ENCODE peak calls at places on chromosome X, in five cellular contexts. O, D, M, B and Z are unnamed samples.
A peak's percentile ranks its signal among the peaks of the same experiment; 100 is the strongest.

GRCh38 chrX:46257451-46257879 is 287.8 kb downstream of the ZNF674 start:
- DNase-seq in B (no peak), O (no peak), D (no peak), M (no peak), Z (no peak)

GRCh38 chrX:24646745-24647182 is 383 bp downstream of the PCYT1B start:
- DNase-seq in D (no peak), M (peak; percentile 2), B (no peak), O (peak; percentile 66), Z (peak; percentile 17)

GRCh38 chrX:64739792-64740378 is 236.4 kb downstream of the ZC4H2 start:
- DNase-seq in M (no peak), O (no peak), B (no peak), D (no peak), Z (no peak)

GRCh38 chrX:103477496-103477895 is 41.8 kb downstream of the RAB40A start:
- DNase-seq in B (no peak), D (no peak), M (no peak), O (no peak), Z (no peak)

GRCh38 chrX:53089224-53089842 is 4.6 kb upstream of the KANTR start:
- DNase-seq in O (no peak), D (no peak), B (no peak), M (no peak), Z (peak; percentile 57)

GRCh38 chrX:1248381-1249061 is 20.1 kb upstream of the CSF2RA start:
- DNase-seq in O (peak; percentile 91), D (peak; percentile 7), M (no peak), B (no peak), Z (peak; percentile 32)

GRCh38 chrX:119389214-119389613 is 9.9 kb upstream of the SLC25A43 start:
- DNase-seq in O (no peak), B (no peak), M (no peak), D (peak; percentile 40), Z (no peak)

GRCh38 chrX:47456080-47456479 is 26.9 kb downstream of the ZNF41 start:
- DNase-seq in M (no peak), B (no peak), D (no peak), O (no peak), Z (no peak)

GRCh38 chrX:77436682-77437081 is 10.5 kb upstream of the FGF16 start:
- DNase-seq in O (no peak), M (no peak), D (no peak), B (no peak), Z (no peak)

GRCh38 chrX:12867746-12868145 is 874 bp downstream of the TLR7 start:
- DNase-seq in M (no peak), D (no peak), B (no peak), O (no peak), Z (no peak)

GRCh38 chrX:70079297-70079696 is 17.0 kb downstream of the OTUD6A start:
- DNase-seq in D (no peak), B (no peak), O (no peak), M (no peak), Z (no peak)

GRCh38 chrX:151750511-151750910 is 16.0 kb downstream of the CNGA2 start:
- DNase-seq in D (no peak), M (no peak), B (no peak), O (no peak), Z (no peak)

GRCh38 chrX:45715787-45716186 is 515.1 kb upstream of the DIPK2B start:
- DNase-seq in B (no peak), M (no peak), O (no peak), D (no peak), Z (no peak)

GRCh38 chrX:116239944-116240391 is 69.4 kb downstream of the AGTR2 start:
- DNase-seq in O (no peak), B (no peak), D (no peak), M (no peak), Z (no peak)

GRCh38 chrX:101337776-101338271 is 10.7 kb downstream of the TIMM8A start:
- DNase-seq in B (no peak), O (no peak), D (no peak), M (no peak), Z (no peak)

GRCh38 chrX:69618803-69619202 is 2.9 kb downstream of the EDA start:
- DNase-seq in D (peak; percentile 19), B (no peak), O (no peak), M (no peak), Z (peak; percentile 14)

GRCh38 chrX:136619889-136620505 is 28.0 kb upstream of the CD40LG start:
- DNase-seq in D (no peak), O (no peak), B (no peak), M (no peak), Z (no peak)

GRCh38 chrX:20355187-20355586 is 88.5 kb upstream of the RPS6KA3 start:
- DNase-seq in B (no peak), M (no peak), D (no peak), O (no peak), Z (no peak)

GRCh38 chrX:115576676-115577075 is 15.7 kb downstream of the PLS3 start:
- DNase-seq in M (no peak), B (no peak), O (no peak), D (no peak), Z (no peak)

GRCh38 chrX:148784859-148785655 is 284.6 kb downstream of the AFF2 start:
- DNase-seq in D (no peak), M (no peak), B (no peak), O (peak; percentile 11), Z (no peak)

GRCh38 chrX:116317409-116317808 is 119.0 kb upstream of the SLC6A14 start:
- DNase-seq in D (no peak), O (peak; percentile 6), B (no peak), M (no peak), Z (no peak)

GRCh38 chrX:106919932-106920452 is at the start of gene CLDN2:
- DNase-seq in O (peak; percentile 81), M (peak; percentile 31), D (peak; percentile 23), B (no peak), Z (no peak)

GRCh38 chrX:138858438-138858837 is 146.9 kb upstream of the FGF13 start:
- DNase-seq in O (no peak), D (no peak), B (no peak), M (no peak), Z (no peak)

DNA sequence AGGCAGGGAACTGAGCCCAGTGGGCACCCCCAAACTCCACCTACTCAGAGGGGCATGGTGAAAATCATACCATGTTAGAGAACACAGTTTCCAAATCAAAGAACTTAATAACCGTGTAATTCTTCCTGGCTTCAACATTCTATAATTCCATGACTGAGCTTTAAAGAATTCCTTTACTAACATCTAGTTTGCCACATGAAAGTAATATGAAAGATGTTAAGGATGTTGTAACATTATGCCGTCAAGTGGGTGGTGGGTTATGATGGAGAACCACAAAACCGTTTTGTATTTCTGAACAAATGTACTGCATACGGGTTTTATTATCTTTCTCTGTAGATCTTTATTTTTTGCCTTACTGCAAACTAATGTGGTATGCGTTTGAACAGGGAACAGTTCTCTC is 549.0 kb upstream of the MAGEB2 start:
- DNase-seq in D (no peak), B (no peak), O (no peak), M (no peak), Z (no peak)
- TF ChIP-seq SUZ12 in D (no peak), B (no peak), O (no peak), M (no peak), Z (no peak)

GRCh38 chrX:95885074-95885473 is 799.6 kb upstream of the DIAPH2 start:
- DNase-seq in O (no peak), M (no peak), B (no peak), D (no peak), Z (no peak)
- TF ChIP-seq SUZ12 in O (no peak), M (no peak), B (no peak), D (no peak), Z (no peak)

DNA sequence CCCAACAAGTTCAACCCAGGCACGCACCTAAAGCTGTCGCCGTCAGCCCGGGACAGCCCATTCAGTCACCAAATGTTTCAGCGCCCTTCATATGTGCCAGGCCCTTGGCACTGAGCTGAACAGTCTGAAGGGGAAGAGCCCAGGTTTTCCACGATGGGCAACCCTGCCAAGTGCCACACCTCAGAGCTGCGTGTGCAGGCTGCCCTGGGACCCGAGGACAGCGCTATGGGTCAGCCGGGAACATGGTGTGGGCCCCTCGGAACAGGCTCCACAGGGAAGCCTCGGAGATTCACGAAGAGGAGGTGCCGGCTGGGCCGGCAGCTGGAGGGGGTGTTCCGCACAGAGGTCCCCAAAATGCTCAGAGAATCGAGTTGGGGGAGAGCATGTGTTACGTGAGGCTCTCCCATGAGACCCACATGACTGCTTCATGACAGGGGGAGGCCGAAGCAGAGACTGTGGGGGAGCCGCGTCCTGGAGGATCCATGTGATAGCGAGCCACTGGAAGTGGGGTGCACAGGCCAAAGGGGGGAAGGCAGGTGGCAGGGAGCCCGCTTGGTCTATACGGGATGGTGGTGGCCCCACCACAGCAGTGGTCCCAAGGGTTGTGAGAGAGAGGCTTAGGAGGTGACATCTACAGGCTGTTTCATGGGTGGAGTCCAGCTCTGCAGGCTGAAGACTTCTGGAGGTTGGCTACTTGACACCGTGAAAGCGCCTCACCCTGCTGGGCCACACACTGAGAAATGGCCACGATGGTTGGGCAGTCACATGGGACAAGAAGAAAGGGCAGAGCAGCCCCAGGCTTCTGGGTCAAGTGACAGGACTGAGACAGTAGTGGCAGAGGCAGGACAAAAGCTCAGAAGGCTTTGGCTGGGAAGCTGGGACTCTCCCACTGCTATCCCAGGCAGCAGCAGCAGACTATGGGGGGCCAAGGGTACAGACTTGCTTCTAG is 14.2 kb downstream of the BCAP31 start:
- DNase-seq in M (no peak), D (no peak), O (no peak), B (no peak), Z (no peak)
- TF ChIP-seq SUZ12 in M (no peak), D (no peak), O (no peak), B (no peak), Z (no peak)

DNA sequence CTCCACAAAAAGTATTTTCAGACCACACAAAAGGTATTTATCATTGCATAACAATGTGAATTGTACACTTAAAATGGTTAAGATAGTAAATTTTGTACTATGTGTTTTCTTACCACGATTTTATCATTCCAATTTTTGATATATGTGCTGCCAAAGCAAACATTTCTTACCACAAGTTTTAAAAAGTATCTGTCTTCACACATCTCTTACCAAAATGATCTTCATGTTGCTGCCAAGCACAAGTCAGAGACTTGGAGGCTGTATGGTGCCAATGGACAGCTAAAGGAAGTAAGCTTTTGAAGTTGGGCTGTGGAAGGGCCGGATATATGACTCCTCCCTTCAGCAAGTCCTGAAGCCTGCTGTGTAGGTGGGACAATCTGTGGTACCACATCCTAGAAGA is 67.9 kb downstream of the TMLHE start:
- DNase-seq in D (no peak), B (no peak), M (no peak), O (no peak), Z (no peak)
- TF ChIP-seq SUZ12 in D (no peak), B (no peak), M (no peak), O (no peak), Z (no peak)

GRCh38 chrX:68433981-68434299 is 645 bp upstream of the OPHN1 start:
- DNase-seq in B (no peak), D (no peak), O (no peak), M (no peak), Z (no peak)

GRCh38 chrX:68429216-68429615 is 4.1 kb downstream of the OPHN1 start:
- DNase-seq in M (no peak), B (no peak), O (no peak), D (no peak), Z (no peak)

GRCh38 chrX:68431836-68432235 is 1.5 kb downstream of the OPHN1 start:
- DNase-seq in M (no peak), B (no peak), O (no peak), D (no peak), Z (no peak)

GRCh38 chrX:68433155-68433980 is at the start of gene OPHN1:
- DNase-seq in D (peak; percentile 29), B (no peak), M (peak; percentile 34), O (peak; percentile 47), Z (peak; percentile 72)

GRCh38 chrX:68432648-68433047 is 647 bp downstream of the OPHN1 start:
- DNase-seq in O (no peak), B (no peak), M (no peak), D (no peak), Z (peak; percentile 19)
- TF ChIP-seq SUZ12 in O (no peak), B (no peak), M (no peak), D (no peak), Z (no peak)